ENCODE peak calls at places on chromosomes 1 and 21, in four cellular contexts. T, Q, K and O are unnamed samples.

GRCh38 chr1:232423591-232423990 is 206.3 kb downstream of the SIPA1L2 start:
- DNase-seq in T (no peak), Q (no peak), K (no peak), O (no peak)

GRCh38 chr1:70331962-70332361 is 22.6 kb downstream of the ANKRD13C start:
- DNase-seq in T (no peak), Q (no peak), K (no peak), O (no peak)

GRCh38 chr1:206814716-206815341 is 42.5 kb upstream of the IL10 start:
- DNase-seq in T (no peak), Q (peak; percentile 57), K (no peak), O (no peak)

GRCh38 chr1:91650764-91651163 is 150.1 kb downstream of the CDC7 start:
- DNase-seq in T (peak; percentile 63), Q (no peak), K (no peak), O (peak; percentile 23)

GRCh38 chr1:68745006-68745405 is 248.1 kb upstream of the DEPDC1 start:
- DNase-seq in T (no peak), Q (no peak), K (no peak), O (no peak)

GRCh38 chr21:35738342-35738961 is 321.9 kb downstream of the SETD4 start:
- DNase-seq in T (no peak), Q (no peak), K (no peak), O (no peak)

GRCh38 chr1:205046870-205047269 is 3.9 kb downstream of the CNTN2 start:
- DNase-seq in T (no peak), Q (no peak), K (no peak), O (no peak)

GRCh38 chr1:180636138-180636537 is 4.3 kb downstream of the XPR1 start:
- DNase-seq in T (peak; percentile 13), Q (no peak), K (no peak), O (no peak)

GRCh38 chr1:189313488-189313887 is 1164.2 kb downstream of the BRINP3 start:
- DNase-seq in T (no peak), Q (no peak), K (no peak), O (no peak)